ENCODE peak calls at places on chromosomes 16 and 17, in five cellular contexts. One of them, this sample, is unnamed.

GRCh38 chr16:62478903-62479458 is 442.7 kb upstream of the CDH8 start:
- DNase-seq in ELF-1: no peak
- DNase-seq in HEK293T: no peak
- DNase-seq in MV-4-11: no peak
- DNase-seq in activated CD8-positive, alpha-beta T cell treated with anti-CD3 and anti-CD28 coated beads, Interleukin-2, amount 10 ng/mL, durations not matched to agents 7 days and 5 days: no peak
- DNase-seq in this sample: no peak

GRCh38 chr16:50302472-50303005 is 36.2 kb downstream of the ADCY7 start:
- DNase-seq in HEK293T: no peak
- DNase-seq in ELF-1: no peak
- DNase-seq in MV-4-11: no peak
- DNase-seq in activated CD8-positive, alpha-beta T cell treated with anti-CD3 and anti-CD28 coated beads, Interleukin-2, amount 10 ng/mL, durations not matched to agents 7 days and 5 days: no peak
- DNase-seq in this sample: no peak

GRCh38 chr16:86089341-86089900 is 190.5 kb downstream of the IRF8 start:
- DNase-seq in ELF-1: no peak
- DNase-seq in activated CD8-positive, alpha-beta T cell treated with anti-CD3 and anti-CD28 coated beads, Interleukin-2, amount 10 ng/mL, durations not matched to agents 7 days and 5 days: no peak
- DNase-seq in MV-4-11: no peak
- DNase-seq in HEK293T: no peak
- DNase-seq in this sample: no peak

GRCh38 chr17:39591958-39592954 is 15.5 kb downstream of the NEUROD2 start:
- DNase-seq in HEK293T: peak; percentile 31
- DNase-seq in activated CD8-positive, alpha-beta T cell treated with anti-CD3 and anti-CD28 coated beads, Interleukin-2, amount 10 ng/mL, durations not matched to agents 7 days and 5 days: peak; percentile 67
- DNase-seq in ELF-1: peak; percentile 66
- DNase-seq in MV-4-11: no peak
- DNase-seq in this sample: no peak

GRCh38 chr17:524570-524969 is 172.0 kb upstream of the RPH3AL start:
- DNase-seq in HEK293T: no peak
- DNase-seq in activated CD8-positive, alpha-beta T cell treated with anti-CD3 and anti-CD28 coated beads, Interleukin-2, amount 10 ng/mL, durations not matched to agents 7 days and 5 days: no peak
- DNase-seq in ELF-1: no peak
- DNase-seq in MV-4-11: no peak
- DNase-seq in this sample: no peak

GRCh38 chr17:57650548-57650947 is 94.6 kb downstream of the CCDC182 start:
- DNase-seq in ELF-1: no peak
- DNase-seq in activated CD8-positive, alpha-beta T cell treated with anti-CD3 and anti-CD28 coated beads, Interleukin-2, amount 10 ng/mL, durations not matched to agents 7 days and 5 days: no peak
- DNase-seq in MV-4-11: no peak
- DNase-seq in HEK293T: no peak
- DNase-seq in this sample: no peak

GRCh38 chr17:47423406-47424295 is 99.9 kb downstream of the EFCAB13 start:
- DNase-seq in HEK293T: no peak
- DNase-seq in MV-4-11: no peak
- DNase-seq in activated CD8-positive, alpha-beta T cell treated with anti-CD3 and anti-CD28 coated beads, Interleukin-2, amount 10 ng/mL, durations not matched to agents 7 days and 5 days: no peak
- DNase-seq in ELF-1: peak; percentile 32
- DNase-seq in this sample: no peak

GRCh38 chr16:81266680-81267095 is 28.2 kb downstream of the BCO1 start:
- DNase-seq in ELF-1: no peak
- DNase-seq in activated CD8-positive, alpha-beta T cell treated with anti-CD3 and anti-CD28 coated beads, Interleukin-2, amount 10 ng/mL, durations not matched to agents 7 days and 5 days: peak; percentile 23
- DNase-seq in HEK293T: no peak
- DNase-seq in MV-4-11: peak; percentile 19
- DNase-seq in this sample: no peak

GRCh38 chr17:36117505-36118382 is 14.1 kb downstream of the CCL4 start:
- DNase-seq in HEK293T: no peak
- DNase-seq in MV-4-11: no peak
- DNase-seq in ELF-1: no peak
- DNase-seq in activated CD8-positive, alpha-beta T cell treated with anti-CD3 and anti-CD28 coated beads, Interleukin-2, amount 10 ng/mL, durations not matched to agents 7 days and 5 days: no peak
- DNase-seq in this sample: no peak

GRCh38 chr16:5504028-5504758 is 406.6 kb upstream of the EEF2KMT start:
- DNase-seq in ELF-1: peak; percentile 64
- DNase-seq in HEK293T: no peak
- DNase-seq in activated CD8-positive, alpha-beta T cell treated with anti-CD3 and anti-CD28 coated beads, Interleukin-2, amount 10 ng/mL, durations not matched to agents 7 days and 5 days: no peak
- DNase-seq in MV-4-11: no peak
- DNase-seq in this sample: no peak

GRCh38 chr16:68311316-68311620 is 449 bp downstream of the PRMT7 start:
- DNase-seq in MV-4-11: peak; percentile 71
- DNase-seq in activated CD8-positive, alpha-beta T cell treated with anti-CD3 and anti-CD28 coated beads, Interleukin-2, amount 10 ng/mL, durations not matched to agents 7 days and 5 days: peak; percentile 77
- DNase-seq in HEK293T: peak; percentile 52
- DNase-seq in ELF-1: no peak
- DNase-seq in this sample: no peak

GRCh38 chr16:7853197-7853596 is 520.6 kb downstream of the RBFOX1 start:
- DNase-seq in HEK293T: no peak
- DNase-seq in ELF-1: no peak
- DNase-seq in activated CD8-positive, alpha-beta T cell treated with anti-CD3 and anti-CD28 coated beads, Interleukin-2, amount 10 ng/mL, durations not matched to agents 7 days and 5 days: no peak
- DNase-seq in MV-4-11: no peak
- DNase-seq in this sample: no peak

GRCh38 chr16:25093208-25094061 is 18.1 kb upstream of the LCMT1 start:
- DNase-seq in HEK293T: no peak
- DNase-seq in activated CD8-positive, alpha-beta T cell treated with anti-CD3 and anti-CD28 coated beads, Interleukin-2, amount 10 ng/mL, durations not matched to agents 7 days and 5 days: peak; percentile 25
- DNase-seq in ELF-1: no peak
- DNase-seq in MV-4-11: peak; percentile 97
- DNase-seq in this sample: peak; percentile 54

GRCh38 chr16:3876160-3876559 is 4.4 kb downstream of the CREBBP start:
- DNase-seq in HEK293T: no peak
- DNase-seq in activated CD8-positive, alpha-beta T cell treated with anti-CD3 and anti-CD28 coated beads, Interleukin-2, amount 10 ng/mL, durations not matched to agents 7 days and 5 days: no peak
- DNase-seq in ELF-1: no peak
- DNase-seq in MV-4-11: no peak
- DNase-seq in this sample: no peak

GRCh38 chr16:69616082-69616481 is 50.3 kb downstream of the NFAT5 start:
- DNase-seq in ELF-1: no peak
- DNase-seq in HEK293T: no peak
- DNase-seq in activated CD8-positive, alpha-beta T cell treated with anti-CD3 and anti-CD28 coated beads, Interleukin-2, amount 10 ng/mL, durations not matched to agents 7 days and 5 days: no peak
- DNase-seq in MV-4-11: no peak
- DNase-seq in this sample: no peak

GRCh38 chr16:29802416-29802935 is 3.9 kb upstream of the MAZ start:
- DNase-seq in activated CD8-positive, alpha-beta T cell treated with anti-CD3 and anti-CD28 coated beads, Interleukin-2, amount 10 ng/mL, durations not matched to agents 7 days and 5 days: no peak
- DNase-seq in HEK293T: no peak
- DNase-seq in MV-4-11: no peak
- DNase-seq in ELF-1: no peak
- DNase-seq in this sample: no peak

GRCh38 chr16:22946433-22946832 is 132.5 kb downstream of the HS3ST2 start:
- DNase-seq in HEK293T: no peak
- DNase-seq in activated CD8-positive, alpha-beta T cell treated with anti-CD3 and anti-CD28 coated beads, Interleukin-2, amount 10 ng/mL, durations not matched to agents 7 days and 5 days: no peak
- DNase-seq in ELF-1: no peak
- DNase-seq in MV-4-11: no peak
- DNase-seq in this sample: no peak

GRCh38 chr17:40319651-40320550 is 10.9 kb downstream of the RARA start:
- DNase-seq in ELF-1: no peak
- DNase-seq in HEK293T: no peak
- DNase-seq in MV-4-11: peak; percentile 67
- DNase-seq in activated CD8-positive, alpha-beta T cell treated with anti-CD3 and anti-CD28 coated beads, Interleukin-2, amount 10 ng/mL, durations not matched to agents 7 days and 5 days: peak; percentile 65
- DNase-seq in this sample: no peak